ENCODE peak calls at places on chromosomes 16 and 17, in six cellular contexts. One of them, this sample, is unnamed. For H3K79me2, the result is how much of the 10 kb centered on the place peaks cover.

GRCh38 chr17:41455236-41455635 is 11.9 kb downstream of the KRT32 start:
- DNase-seq in osteoblast: peak
- DNase-seq in MM.1S: no peak
- DNase-seq in GM23248: peak
- DNase-seq in GM23338: no peak
- DNase-seq in fibroblast of lung: peak
- DNase-seq in this sample: no peak

GRCh38 chr16:83878838-83879237 is 20.1 kb upstream of the MLYCD start:
- DNase-seq in osteoblast: peak
- DNase-seq in GM23338: peak
- DNase-seq in MM.1S: no peak
- DNase-seq in fibroblast of lung: peak
- DNase-seq in GM23248: peak
- DNase-seq in this sample: no peak

GRCh38 chr17:8300629-8301242 is 5.5 kb upstream of the SLC25A35 start:
- DNase-seq in MM.1S: peak
- DNase-seq in fibroblast of lung: peak
- DNase-seq in GM23248: peak
- DNase-seq in osteoblast: peak
- DNase-seq in GM23338: peak
- DNase-seq in this sample: peak

GRCh38 chr17:53655591-53655990 is 167.1 kb upstream of the KIF2B start:
- DNase-seq in osteoblast: no peak
- DNase-seq in MM.1S: no peak
- DNase-seq in fibroblast of lung: peak
- DNase-seq in GM23338: no peak
- DNase-seq in GM23248: peak
- DNase-seq in this sample: no peak

GRCh38 chr17:43831633-43832032 is 1.3 kb downstream of the MPP3 start:
- DNase-seq in fibroblast of lung: no peak
- DNase-seq in GM23338: no peak
- DNase-seq in GM23248: no peak
- DNase-seq in osteoblast: peak
- DNase-seq in MM.1S: no peak
- DNase-seq in this sample: no peak

GRCh38 chr17:14925498-14925897 is 339.6 kb downstream of the PMP22 start:
- DNase-seq in MM.1S: no peak
- DNase-seq in fibroblast of lung: no peak
- DNase-seq in GM23248: no peak
- DNase-seq in osteoblast: no peak
- DNase-seq in GM23338: no peak
- DNase-seq in this sample: no peak

GRCh38 chr17:44314031-44314430 is 5.6 kb downstream of the RUNDC3A start:
- DNase-seq in GM23338: no peak
- DNase-seq in MM.1S: no peak
- DNase-seq in GM23248: no peak
- DNase-seq in osteoblast: peak
- DNase-seq in fibroblast of lung: no peak
- DNase-seq in this sample: no peak

GRCh38 chr17:65743313-65743665 is 181.8 kb upstream of the AXIN2 start:
- DNase-seq in MM.1S: no peak
- DNase-seq in osteoblast: no peak
- DNase-seq in GM23248: peak
- DNase-seq in fibroblast of lung: peak
- DNase-seq in GM23338: no peak
- DNase-seq in this sample: no peak

GRCh38 chr17:37506678-37507077 is 17.0 kb downstream of the DUSP14 start:
- DNase-seq in MM.1S: peak
- DNase-seq in GM23338: peak
- DNase-seq in osteoblast: no peak
- DNase-seq in GM23248: peak
- DNase-seq in fibroblast of lung: peak
- DNase-seq in this sample: peak

GRCh38 chr16:81445143-81445922 is 725 bp downstream of the CMIP start:
- DNase-seq in fibroblast of lung: peak
- DNase-seq in GM23338: peak
- DNase-seq in osteoblast: peak
- DNase-seq in MM.1S: peak
- DNase-seq in GM23248: peak
- DNase-seq in this sample: peak

GRCh38 chr17:40175928-40176327 is 1.3 kb upstream of the RAPGEFL1 start:
- DNase-seq in GM23248: no peak
- DNase-seq in MM.1S: no peak
- DNase-seq in GM23338: peak
- DNase-seq in fibroblast of lung: no peak
- DNase-seq in osteoblast: peak
- DNase-seq in this sample: no peak

GRCh38 chr17:17727111-17727659 is 45.9 kb downstream of the RAI1 start:
- DNase-seq in osteoblast: no peak
- DNase-seq in MM.1S: no peak
- DNase-seq in GM23338: no peak
- DNase-seq in fibroblast of lung: no peak
- DNase-seq in GM23248: no peak
- DNase-seq in this sample: no peak

GRCh38 chr17:17724307-17724921 is 43.2 kb downstream of the RAI1 start:
- DNase-seq in osteoblast: peak
- DNase-seq in GM23338: peak
- DNase-seq in MM.1S: no peak
- DNase-seq in GM23248: peak
- DNase-seq in fibroblast of lung: peak
- DNase-seq in this sample: no peak

GRCh38 chr17:17726721-17727060 is 45.4 kb downstream of the RAI1 start:
- DNase-seq in osteoblast: peak
- DNase-seq in GM23338: no peak
- DNase-seq in GM23248: no peak
- DNase-seq in fibroblast of lung: no peak
- DNase-seq in MM.1S: no peak
- DNase-seq in this sample: no peak

GRCh38 chr17:17724991-17725852 is 44.0 kb downstream of the RAI1 start:
- DNase-seq in GM23338: peak
- DNase-seq in osteoblast: peak
- DNase-seq in fibroblast of lung: no peak
- DNase-seq in GM23248: no peak
- DNase-seq in MM.1S: no peak
- DNase-seq in this sample: no peak

DNA sequence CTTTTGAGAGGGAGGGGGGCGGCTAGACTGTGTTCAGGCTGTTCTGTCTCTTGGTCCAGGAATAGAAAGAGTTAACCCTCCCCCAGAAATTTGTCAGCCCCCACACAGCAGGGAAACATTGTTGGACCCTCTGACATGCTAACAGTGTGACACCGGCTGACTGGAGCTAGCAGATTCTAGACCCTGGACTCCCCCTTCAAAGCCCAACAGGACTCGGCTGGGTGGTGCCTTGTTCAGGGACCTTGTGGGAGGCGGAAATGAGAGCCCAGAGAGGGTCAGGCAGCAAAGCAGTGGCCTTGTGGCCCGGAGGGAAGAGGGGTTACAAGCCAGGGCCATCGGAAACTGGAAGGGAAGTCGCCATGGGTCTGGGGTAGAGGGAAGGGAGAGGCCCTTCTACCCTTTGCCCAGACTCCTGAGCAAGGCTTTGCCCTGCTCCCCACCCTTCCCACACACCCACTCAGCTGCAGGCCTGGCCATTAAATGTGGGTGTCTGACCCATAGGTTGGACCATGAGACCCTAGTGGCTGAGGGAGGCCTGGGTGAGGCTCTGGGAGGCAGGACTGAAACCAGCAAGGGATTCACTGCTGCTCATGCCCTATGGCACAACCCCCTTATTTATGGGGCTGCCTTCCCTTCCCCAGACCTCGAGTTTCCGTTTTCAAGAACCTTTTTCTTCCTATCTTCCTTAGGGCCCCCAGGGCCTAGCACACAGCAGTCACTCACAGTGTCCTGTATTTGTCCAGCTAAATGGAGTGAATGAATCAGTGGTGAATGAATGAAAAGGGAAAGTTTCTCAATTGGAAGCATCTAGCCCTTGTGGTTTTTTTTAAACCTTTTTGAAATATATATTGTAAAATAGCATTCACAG is 44.8 kb downstream of the RAI1 start:
- DNase-seq in MM.1S: no peak
- DNase-seq in osteoblast: peak
- DNase-seq in GM23338: no peak
- DNase-seq in GM23248: no peak
- DNase-seq in fibroblast of lung: no peak
- DNase-seq in this sample: no peak
- H3K79me2 ChIP-seq in MM.1S: under half
- H3K79me2 ChIP-seq in osteoblast: half or more
- H3K79me2 ChIP-seq in GM23338: under half
- H3K79me2 ChIP-seq in GM23248: half or more
- H3K79me2 ChIP-seq in fibroblast of lung: under half
- H3K79me2 ChIP-seq in this sample: half or more

DNA sequence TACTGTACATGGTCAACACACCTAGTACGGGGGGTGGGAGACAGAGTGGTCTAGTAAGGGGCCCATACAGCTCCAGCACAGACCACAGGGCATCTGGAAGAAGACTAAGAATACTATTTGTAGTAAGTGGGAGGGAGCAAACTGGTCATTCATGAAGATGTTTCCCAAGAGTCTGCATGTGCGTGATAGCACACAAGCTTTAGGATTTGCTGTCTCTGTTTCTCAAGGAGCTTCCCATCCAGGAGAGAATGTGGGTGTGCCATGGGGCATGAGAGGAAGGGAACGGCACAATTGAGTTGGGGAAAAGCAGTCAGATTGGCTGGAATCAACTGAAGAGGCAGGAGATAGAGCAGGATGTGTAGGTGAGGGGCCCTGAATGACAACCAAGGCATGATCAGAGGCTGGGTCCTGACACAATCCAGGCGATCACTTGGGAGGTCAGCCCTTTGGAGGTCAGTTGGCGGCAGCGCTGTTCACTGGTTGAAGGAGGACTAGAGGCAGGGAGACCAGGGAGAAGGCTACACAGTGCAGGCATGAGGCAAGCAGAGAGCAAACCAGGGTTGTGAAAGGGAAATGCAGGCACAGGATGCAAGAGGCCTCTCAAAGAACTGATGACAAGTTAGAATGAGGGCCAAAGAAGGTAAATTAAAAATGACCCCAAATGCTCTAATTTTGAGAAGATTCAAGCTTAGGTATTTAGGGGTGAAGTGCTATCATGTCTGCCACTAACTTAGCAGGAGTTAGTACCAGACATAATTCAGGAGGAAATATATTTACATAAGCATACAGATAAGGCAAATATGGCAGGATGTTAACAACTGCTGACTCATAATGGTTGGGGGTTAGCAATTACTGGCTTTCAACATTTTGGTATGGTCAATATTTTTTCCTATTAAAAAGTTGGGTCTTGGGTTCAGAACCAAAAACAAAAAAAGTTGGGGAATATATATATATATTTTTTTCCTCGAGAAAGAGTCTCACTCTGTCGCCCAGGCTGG is 10.3 kb downstream of the UBE2O start:
- DNase-seq in MM.1S: no peak
- DNase-seq in GM23248: no peak
- DNase-seq in GM23338: no peak
- DNase-seq in osteoblast: no peak
- DNase-seq in fibroblast of lung: peak
- DNase-seq in this sample: no peak
- H3K27ac ChIP-seq in MM.1S: no peak
- H3K27ac ChIP-seq in GM23248: no peak
- H3K27ac ChIP-seq in GM23338: peak
- H3K27ac ChIP-seq in osteoblast: peak
- H3K27ac ChIP-seq in fibroblast of lung: no peak
- H3K27ac ChIP-seq in this sample: peak

GRCh38 chr16:54935411-54936085 is 4.9 kb downstream of the IRX5 start:
- DNase-seq in GM23338: peak
- DNase-seq in fibroblast of lung: peak
- DNase-seq in MM.1S: no peak
- DNase-seq in osteoblast: peak
- DNase-seq in GM23248: peak
- DNase-seq in this sample: no peak
- H3K79me2 ChIP-seq in GM23338: under half
- H3K79me2 ChIP-seq in fibroblast of lung: under half
- H3K79me2 ChIP-seq in MM.1S: under half
- H3K79me2 ChIP-seq in osteoblast: half or more
- H3K79me2 ChIP-seq in GM23248: half or more
- H3K79me2 ChIP-seq in this sample: half or more

GRCh38 chr16:19168173-19169080 is at the start of gene SYT17:
- DNase-seq in GM23338: peak
- DNase-seq in osteoblast: no peak
- DNase-seq in GM23248: peak
- DNase-seq in fibroblast of lung: no peak
- DNase-seq in MM.1S: no peak
- DNase-seq in this sample: no peak

GRCh38 chr16:19166500-19166899 is 1.5 kb upstream of the SYT17 start:
- DNase-seq in GM23338: no peak
- DNase-seq in fibroblast of lung: no peak
- DNase-seq in GM23248: no peak
- DNase-seq in MM.1S: no peak
- DNase-seq in osteoblast: no peak
- DNase-seq in this sample: no peak

GRCh38 chr16:19169081-19169639 is 1.1 kb downstream of the SYT17 start:
- DNase-seq in MM.1S: no peak
- DNase-seq in GM23248: no peak
- DNase-seq in fibroblast of lung: no peak
- DNase-seq in GM23338: peak
- DNase-seq in osteoblast: peak
- DNase-seq in this sample: no peak

GRCh38 chr16:19170043-19170655 is 2.1 kb downstream of the SYT17 start:
- DNase-seq in GM23248: no peak
- DNase-seq in fibroblast of lung: no peak
- DNase-seq in osteoblast: no peak
- DNase-seq in GM23338: no peak
- DNase-seq in MM.1S: no peak
- DNase-seq in this sample: no peak

GRCh38 chr16:19167710-19168172 is 299 bp upstream of the SYT17 start:
- DNase-seq in GM23338: peak
- DNase-seq in fibroblast of lung: peak
- DNase-seq in MM.1S: peak
- DNase-seq in osteoblast: peak
- DNase-seq in GM23248: peak
- DNase-seq in this sample: no peak
- H3K27ac ChIP-seq in GM23338: no peak
- H3K27ac ChIP-seq in fibroblast of lung: no peak
- H3K27ac ChIP-seq in MM.1S: no peak
- H3K27ac ChIP-seq in osteoblast: no peak
- H3K27ac ChIP-seq in GM23248: no peak
- H3K27ac ChIP-seq in this sample: no peak

DNA sequence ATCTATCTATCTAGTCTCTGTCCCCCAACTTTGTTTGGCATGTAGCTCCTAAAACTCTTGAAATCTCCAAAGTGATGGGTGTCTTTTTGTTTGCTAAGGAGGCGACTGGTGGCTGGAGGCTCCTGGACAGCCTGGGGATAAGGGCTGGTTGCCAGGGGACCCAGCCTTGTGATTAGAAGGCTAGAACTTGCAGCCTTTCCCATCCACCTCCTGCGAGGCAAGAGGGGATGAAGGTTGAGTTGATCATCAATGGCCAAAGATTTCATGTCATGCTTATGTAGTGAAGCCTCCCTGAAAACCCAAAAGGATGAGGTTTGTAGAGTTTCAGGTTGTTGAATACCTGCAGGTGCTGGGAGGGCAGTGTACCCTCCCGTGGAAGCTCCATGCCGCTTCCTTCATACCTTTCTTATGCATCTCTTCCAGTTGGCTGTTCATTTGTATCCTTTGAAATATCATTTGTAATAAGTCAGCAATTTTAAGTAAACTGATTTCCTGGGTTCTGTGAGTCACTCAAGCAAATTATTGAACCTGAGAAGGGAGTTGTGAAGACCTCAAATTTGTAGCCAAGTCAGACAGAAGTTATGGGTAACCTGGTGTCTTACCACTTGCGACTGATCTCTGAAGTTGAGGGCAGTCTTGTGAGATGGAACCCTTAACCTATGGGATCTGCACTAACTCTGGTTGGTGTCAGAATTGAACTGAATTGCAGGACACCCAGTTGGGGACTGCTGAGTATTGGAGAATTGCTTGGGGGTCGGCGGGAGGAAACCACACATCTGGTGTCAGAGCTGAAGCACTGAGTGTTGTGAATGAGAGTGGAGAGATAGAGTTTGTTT is 202.5 kb downstream of the SEC14L1 start:
- DNase-seq in GM23338: no peak
- DNase-seq in fibroblast of lung: no peak
- DNase-seq in MM.1S: no peak
- DNase-seq in GM23248: no peak
- DNase-seq in osteoblast: peak
- DNase-seq in this sample: no peak
- H3K79me2 ChIP-seq in GM23338: under half
- H3K79me2 ChIP-seq in fibroblast of lung: half or more
- H3K79me2 ChIP-seq in MM.1S: half or more
- H3K79me2 ChIP-seq in GM23248: half or more
- H3K79me2 ChIP-seq in osteoblast: half or more
- H3K79me2 ChIP-seq in this sample: under half

This sample was measured in DND-41.